ENCODE peak calls at places on chromosomes 7 and 10, in nine cellular contexts. Q is activated CD4-positive, CD25-positive, alpha-beta regulatory T cell treated with anti-CD3 and anti-CD28 coated beads, Interleukin-2, amount 50 U/mL, for 72 hours; G is PC-3; S is cardiac fibroblast; W is upper lobe of right lung; Y is stimulated activated CD4-positive, alpha-beta T cell treated with anti-CD3 and anti-CD28 coated beads, Interleukin-15, amount 100 ng/mL, for 24 hours; U is GM23338; A is stimulated activated CD8-positive, alpha-beta memory T cell treated with anti-CD3 and anti-CD28 coated beads, Interleukin-12 subunit alpha, Interleukin-12 subunit beta, amount 100 ng/mL, for 1 hour; D is mucosa of descending colon. R is an unnamed sample.

GRCh38 chr10:3749597-3750351 is 35.2 kb downstream of the KLF6 start:
- DNase-seq in W (no peak), G (no peak), S (peak), Q (no peak), D (no peak), A (no peak), U (no peak), Y (no peak), R (no peak)

GRCh38 chr10:131012641-131012985 is 298.9 kb downstream of the TCERG1L start:
- DNase-seq in Q (no peak), D (no peak), U (no peak), W (no peak), S (no peak), Y (no peak), A (no peak), G (no peak), R (no peak)

GRCh38 chr10:2037966-2038493 is 300.7 kb upstream of the ADARB2 start:
- DNase-seq in S (no peak), D (no peak), W (no peak), A (no peak), G (no peak), U (no peak), Q (no peak), Y (no peak), R (no peak)

GRCh38 chr7:135260930-135261721 is 27.5 kb downstream of the STRA8 start:
- DNase-seq in Q (no peak), D (no peak), S (peak), A (no peak), Y (no peak), W (no peak), G (no peak), U (no peak), R (no peak)

GRCh38 chr7:2198206-2198605 is 34.5 kb downstream of the MAD1L1 start:
- DNase-seq in Y (no peak), S (no peak), A (no peak), G (no peak), W (peak), U (no peak), Q (no peak), D (no peak), R (no peak)

GRCh38 chr7:143382126-143382790 is 1.1 kb downstream of the ZYX start:
- DNase-seq in G (no peak), D (no peak), Y (no peak), U (no peak), S (no peak), A (no peak), W (peak), Q (no peak), R (no peak)

GRCh38 chr10:34335960-34336359 is 479.1 kb downstream of the PARD3 start:
- DNase-seq in Y (no peak), D (no peak), A (no peak), Q (no peak), G (no peak), W (no peak), U (no peak), S (no peak), R (no peak)

GRCh38 chr7:28389504-28390385 is 22.6 kb upstream of the CREB5 start:
- DNase-seq in U (peak), A (no peak), G (peak), S (peak), W (no peak), D (no peak), Y (no peak), Q (no peak), R (no peak)

GRCh38 chr10:80191589-80192270 is 13.6 kb downstream of the ANXA11 start:
- DNase-seq in Q (no peak), W (no peak), S (no peak), G (peak), Y (peak), U (no peak), D (peak), A (no peak), R (no peak)

GRCh38 chr7:30327813-30328212 is 43.4 kb downstream of the ZNRF2 start:
- DNase-seq in Q (no peak), W (no peak), D (no peak), A (no peak), U (no peak), Y (no peak), S (peak), G (peak), R (no peak)

GRCh38 chr7:107002131-107002803 is 42.2 kb upstream of the PRKAR2B start:
- DNase-seq in U (no peak), D (no peak), G (no peak), W (no peak), Y (no peak), A (no peak), Q (no peak), S (peak), R (no peak)

GRCh38 chr7:71186535-71186934 is 54.6 kb downstream of the GALNT17 start:
- DNase-seq in S (no peak), U (no peak), G (no peak), A (no peak), D (no peak), W (no peak), Q (no peak), Y (no peak), R (no peak)

GRCh38 chr7:13217762-13218161 is 530.3 kb downstream of the ARL4A start:
- DNase-seq in S (peak), Q (no peak), G (no peak), Y (no peak), D (no peak), U (no peak), A (no peak), W (no peak), R (no peak)

GRCh38 chr10:70935631-70936030 is 47.3 kb upstream of the PCBD1 start:
- DNase-seq in Y (no peak), G (no peak), S (no peak), Q (no peak), D (no peak), W (no peak), A (no peak), U (no peak), R (no peak)

GRCh38 chr10:103678104-103678526 is 177.3 kb downstream of the SH3PXD2A start:
- DNase-seq in Q (peak), W (no peak), Y (peak), G (no peak), S (peak), D (peak), A (peak), U (no peak), R (peak)

GRCh38 chr10:70890917-70891431 is 2.6 kb upstream of the PCBD1 start:
- DNase-seq in U (no peak), Q (no peak), Y (no peak), A (no peak), S (peak), W (no peak), G (no peak), D (no peak), R (no peak)

GRCh38 chr10:113177163-113177935 is 227.3 kb downstream of the TCF7L2 start:
- DNase-seq in U (no peak), W (no peak), Q (no peak), Y (no peak), G (no peak), D (no peak), S (no peak), A (no peak), R (no peak)

GRCh38 chr10:122162566-122163181 is 108.4 kb upstream of the BTBD16 start:
- DNase-seq in Q (no peak), U (peak), Y (peak), W (peak), G (no peak), D (no peak), S (no peak), A (no peak), R (no peak)

GRCh38 chr10:108439397-108439796 is 1274.9 kb upstream of the SORCS1 start:
- DNase-seq in Q (no peak), S (peak), A (no peak), U (no peak), D (no peak), Y (no peak), W (no peak), G (no peak), R (no peak)

R was measured in tibial nerve.